ENCODE peak calls at places on chromosomes 16 and 17, in ten cellular contexts. R, B, I, X, U, H, P, C, N and M are unnamed samples.

GRCh38 chr16:68770671-68771070 is 33.6 kb downstream of the CDH1 start:
- DNase-seq in R (no peak), C (no peak), B (no peak), X (no peak), I (no peak), U (no peak), N (no peak), H (no peak), P (no peak), M (no peak)

GRCh38 chr16:86901483-86901882 is 323.1 kb downstream of the FOXL1 start:
- DNase-seq in X (no peak), H (no peak), I (no peak), R (no peak), U (no peak), P (no peak), B (no peak), C (no peak), N (no peak), M (no peak)

GRCh38 chr17:48728232-48729231 is at the start of gene HOXB13:
- DNase-seq in H (peak; percentile 73), N (no peak), P (no peak), B (peak; percentile 75), R (no peak), X (no peak), C (no peak), U (peak; percentile 82), I (peak; percentile 37), M (peak; percentile 95)

GRCh38 chr17:28743243-28744103 is at the start of gene TRAF4:
- DNase-seq in X (no peak), P (peak; percentile 84), R (peak; percentile 95), H (peak; percentile 89), B (peak; percentile 79), C (peak; percentile 77), U (peak; percentile 86), N (peak; percentile 73), I (peak; percentile 89), M (peak; percentile 73)

GRCh38 chr17:73628642-73629552 is 15.3 kb downstream of the SDK2 start:
- DNase-seq in P (no peak), B (no peak), I (no peak), H (no peak), C (no peak), R (peak; percentile 55), X (no peak), N (no peak), U (no peak), M (no peak)

GRCh38 chr16:31072540-31073072 is 1.4 kb downstream of the ZNF668 start:
- DNase-seq in C (no peak), P (no peak), I (no peak), N (peak; percentile 27), R (no peak), U (peak; percentile 61), B (no peak), X (no peak), H (peak; percentile 38), M (no peak)

GRCh38 chr16:57419506-57419905 is 14.9 kb downstream of the CCL17 start:
- DNase-seq in I (peak; percentile 4), B (no peak), U (no peak), X (no peak), H (no peak), R (no peak), C (no peak), N (no peak), P (no peak), M (no peak)

GRCh38 chr17:42845918-42846593 is 1.7 kb downstream of the AOC2 start:
- DNase-seq in R (peak; percentile 59), P (no peak), C (no peak), H (no peak), X (no peak), U (no peak), I (no peak), N (no peak), B (no peak), M (no peak)

GRCh38 chr16:21645261-21645721 is 7.1 kb downstream of the IGSF6 start:
- DNase-seq in N (no peak), H (no peak), I (no peak), C (no peak), X (no peak), B (no peak), U (no peak), P (no peak), R (no peak), M (no peak)

GRCh38 chr16:46923513-46924295 is 39.5 kb downstream of the GPT2 start:
- DNase-seq in B (no peak), X (no peak), I (no peak), U (no peak), P (no peak), H (no peak), C (no peak), R (no peak), N (no peak), M (no peak)

GRCh38 chr17:39814497-39814896 is 49.6 kb downstream of the IKZF3 start:
- DNase-seq in B (no peak), H (no peak), N (no peak), I (no peak), X (no peak), C (no peak), R (no peak), P (no peak), U (no peak), M (no peak)

GRCh38 chr17:74830861-74831260 is 28.8 kb downstream of the GRIN2C start:
- DNase-seq in C (no peak), P (no peak), I (no peak), X (no peak), N (no peak), H (no peak), R (no peak), U (no peak), B (no peak), M (no peak)

GRCh38 chr16:11966173-11966572 is 1.2 kb downstream of the TNFRSF17 start:
- DNase-seq in C (no peak), X (no peak), B (no peak), R (no peak), U (no peak), N (no peak), P (no peak), I (no peak), H (no peak), M (no peak)
- TF ChIP-seq POLR2AphosphoS5 in C (no peak), X (no peak), B (no peak), R (no peak), U (no peak), N (no peak), P (no peak), I (no peak), H (no peak), M (no peak)

GRCh38 chr16:73058616-73059409 is 10.9 kb upstream of the ZFHX3 start:
- DNase-seq in R (peak; percentile 86), B (peak; percentile 38), U (peak; percentile 69), N (no peak), H (no peak), X (no peak), I (peak; percentile 43), C (no peak), P (no peak), M (no peak)

GRCh38 chr16:73060216-73060615 is 12.3 kb upstream of the ZFHX3 start:
- DNase-seq in C (no peak), B (no peak), I (no peak), N (no peak), P (no peak), H (no peak), X (no peak), U (peak; percentile 57), R (no peak), M (no peak)

GRCh38 chr16:73062640-73063283 is 14.8 kb upstream of the ZFHX3 start:
- DNase-seq in U (peak; percentile 59), C (no peak), P (no peak), X (no peak), B (no peak), R (no peak), N (no peak), H (no peak), I (no peak), M (no peak)

GRCh38 chr16:73059779-73060178 is 11.9 kb upstream of the ZFHX3 start:
- DNase-seq in P (no peak), C (no peak), I (no peak), R (no peak), U (no peak), H (no peak), B (no peak), N (no peak), X (no peak), M (no peak)

GRCh38 chr16:73060948-73061495 is 13.1 kb upstream of the ZFHX3 start:
- DNase-seq in H (no peak), C (no peak), R (no peak), U (peak; percentile 24), X (no peak), P (no peak), I (no peak), N (no peak), B (no peak), M (no peak)
- TF ChIP-seq POLR2A in H (no peak), C (no peak), R (no peak), U (no peak), X (no peak), P (no peak), I (no peak), N (no peak), B (no peak), M (no peak)

GRCh38 chr17:8067806-8068205 is 19.7 kb downstream of the ALOX12B start:
- DNase-seq in U (no peak), I (no peak), X (no peak), B (no peak), P (no peak), C (no peak), N (no peak), H (no peak), R (peak; percentile 63), M (no peak)
- H3K36me3 ChIP-seq in U (no peaks in the 10 kb centered on the region), I (no peaks in the 10 kb centered on the region), X (no peaks in the 10 kb centered on the region), B (no peaks in the 10 kb centered on the region), P (no peaks in the 10 kb centered on the region), C (no peaks in the 10 kb centered on the region), N (no peaks in the 10 kb centered on the region), H (no peaks in the 10 kb centered on the region), R (no peaks in the 10 kb centered on the region), M (no peaks in the 10 kb centered on the region)

DNA sequence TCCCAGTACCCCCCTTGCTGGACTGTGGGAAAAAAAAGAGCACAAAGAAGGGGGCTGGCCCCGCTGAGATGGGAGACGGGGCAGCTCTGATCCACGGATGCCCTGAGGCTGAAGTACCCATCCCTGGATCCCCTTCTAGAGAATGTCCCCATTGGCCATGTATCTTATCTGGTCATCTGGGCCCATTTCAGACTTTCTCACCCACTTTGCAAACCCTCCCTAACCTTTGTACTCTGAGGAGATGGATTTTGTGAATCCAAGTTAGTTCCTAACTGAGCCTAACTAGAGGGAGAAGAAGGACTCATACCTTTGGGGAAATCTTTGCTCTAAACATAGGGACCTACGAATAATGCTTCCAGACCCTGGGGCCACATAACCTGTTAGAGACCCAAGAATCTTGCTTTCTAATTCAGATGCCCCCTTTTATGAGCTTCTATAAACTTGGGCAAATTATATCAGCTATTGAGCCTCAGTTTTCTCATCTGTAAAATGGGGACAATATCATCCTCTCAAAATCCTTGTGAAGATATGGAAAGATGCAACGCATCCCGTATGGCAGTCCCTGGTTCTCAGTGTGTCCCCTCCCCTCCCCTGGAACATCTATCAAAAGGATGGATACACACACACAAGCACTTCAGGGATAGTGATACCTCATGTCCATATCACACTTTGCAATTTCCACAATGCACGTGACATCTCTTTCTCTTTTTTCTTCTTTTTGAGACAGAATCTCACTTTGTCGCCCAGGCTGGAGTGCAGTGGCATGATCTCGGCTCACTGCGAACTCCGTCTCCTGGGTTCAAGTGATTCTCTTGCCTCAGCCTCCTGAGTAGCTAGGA is 16.8 kb upstream of the FZD2 start:
- DNase-seq in U (no peak), R (no peak), C (no peak), H (no peak), I (no peak), P (no peak), B (no peak), N (no peak), X (no peak), M (no peak)
- TF ChIP-seq POLR2AphosphoS5 in U (no peak), R (no peak), C (no peak), H (no peak), I (no peak), P (no peak), B (no peak), N (no peak), X (no peak), M (no peak)